ENCODE peak calls at places on chromosomes 1 and 21, in eight cellular contexts. O, S, C, T, I, Z, E and R are unnamed samples.
A peak's percentile ranks its signal among the peaks of the same experiment; 100 is the strongest.

GRCh38 chr1:94807742-94808491 is 12.2 kb upstream of the SLC44A3 start:
- DNase-seq in O (no peak), S (no peak), C (no peak), T (no peak), I (no peak), Z (no peak), E (no peak), R (no peak)

GRCh38 chr1:15803380-15803779 is 4.1 kb downstream of the UQCRHL start:
- DNase-seq in O (no peak), S (no peak), C (no peak), T (no peak), I (peak; percentile 23), Z (no peak), E (no peak), R (no peak)

GRCh38 chr1:32431736-32432400 is 33.0 kb upstream of the ZBTB8B start:
- DNase-seq in O (peak; percentile 55), S (no peak), C (no peak), T (no peak), I (no peak), Z (no peak), E (no peak), R (no peak)

GRCh38 chr1:153617677-153618076 is 1.6 kb upstream of the S100A14 start:
- DNase-seq in O (no peak), S (peak; percentile 75), C (peak; percentile 60), T (no peak), I (peak; percentile 84), Z (peak; percentile 80), E (peak; percentile 55), R (peak; percentile 77)

GRCh38 chr1:15154480-15155036 is 1.0 kb downstream of the TMEM51 start:
- DNase-seq in O (no peak), S (no peak), C (no peak), T (peak; percentile 31), I (peak; percentile 42), Z (no peak), E (no peak), R (no peak)

GRCh38 chr1:111204211-111204883 is 3.9 kb upstream of the DENND2D start:
- DNase-seq in O (peak; percentile 77), S (no peak), C (peak; percentile 68), T (peak; percentile 35), I (peak; percentile 81), Z (peak; percentile 84), E (no peak), R (no peak)

GRCh38 chr1:93680121-93681094 is 1.2 kb downstream of the BCAR3 start:
- DNase-seq in O (no peak), S (peak; percentile 63), C (peak; percentile 15), T (peak; percentile 86), I (peak; percentile 95), Z (peak; percentile 79), E (peak; percentile 82), R (no peak)

GRCh38 chr1:227759345-227760300 is 24.4 kb downstream of the SNAP47 start:
- DNase-seq in O (no peak), S (peak; percentile 95), C (no peak), T (peak; percentile 60), I (no peak), Z (no peak), E (peak; percentile 27), R (no peak)

GRCh38 chr1:9048551-9048950 is 20.9 kb downstream of the SLC2A5 start:
- DNase-seq in O (no peak), S (no peak), C (no peak), T (no peak), I (no peak), Z (no peak), E (no peak), R (no peak)

GRCh38 chr21:43600642-43601397 is 58.5 kb downstream of the HSF2BP start:
- DNase-seq in O (no peak), S (no peak), C (no peak), T (no peak), I (no peak), Z (no peak), E (no peak), R (no peak)

GRCh38 chr1:41659159-41659495 is 174.6 kb upstream of the EDN2 start:
- DNase-seq in O (no peak), S (no peak), C (no peak), T (no peak), I (no peak), Z (no peak), E (no peak), R (no peak)

GRCh38 chr1:41657679-41658078 is 173.2 kb upstream of the EDN2 start:
- DNase-seq in O (no peak), S (no peak), C (no peak), T (no peak), I (no peak), Z (no peak), E (no peak), R (no peak)

GRCh38 chr1:41657101-41657500 is 172.6 kb upstream of the EDN2 start:
- DNase-seq in O (no peak), S (no peak), C (no peak), T (no peak), I (no peak), Z (no peak), E (no peak), R (no peak)

GRCh38 chr1:41659903-41660302 is 175.4 kb upstream of the EDN2 start:
- DNase-seq in O (no peak), S (no peak), C (no peak), T (no peak), I (no peak), Z (no peak), E (no peak), R (no peak)

DNA sequence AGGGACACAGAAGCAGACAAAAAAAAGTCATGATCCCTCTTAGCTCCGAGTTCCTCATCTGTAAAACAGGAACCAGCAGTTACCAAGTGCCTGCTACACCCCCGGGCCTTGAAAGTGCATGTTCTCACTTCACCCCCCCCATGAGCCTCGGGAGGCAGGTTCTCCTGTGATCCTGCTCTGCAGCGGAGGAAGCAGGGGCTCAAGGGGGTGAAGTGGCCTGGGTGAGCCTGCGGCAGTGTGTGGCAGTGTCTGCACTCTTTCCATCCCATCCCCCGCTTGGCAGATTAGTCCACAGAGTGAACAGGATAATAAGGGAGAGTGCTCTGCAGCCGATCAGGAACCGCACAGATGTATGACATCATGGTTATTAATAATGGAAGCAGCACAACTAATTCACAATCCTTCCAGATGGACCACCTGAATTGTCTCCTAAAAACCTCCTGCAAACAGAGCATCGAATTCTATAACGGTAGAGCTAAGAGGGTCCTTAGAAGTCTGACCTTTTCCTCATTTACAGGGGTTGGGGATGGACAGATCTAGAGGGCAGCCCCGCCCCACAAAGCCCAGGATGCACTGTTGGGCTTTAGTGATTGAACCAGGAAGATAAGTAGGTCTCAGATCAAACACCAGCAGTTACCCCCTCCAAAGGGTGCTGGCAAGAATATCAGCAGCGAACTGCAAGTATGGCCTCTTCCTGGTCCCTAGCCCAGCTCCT is 174.1 kb upstream of the EDN2 start:
- DNase-seq in O (no peak), S (no peak), C (no peak), T (no peak), I (peak; percentile 58), Z (no peak), E (no peak), R (no peak)
- H3K4me1 ChIP-seq in O (peaks cover 20% of the 10 kb centered on the region), S (peaks cover 14% of the 10 kb centered on the region), C (peaks cover 5% of the 10 kb centered on the region), T (peaks cover 24% of the 10 kb centered on the region), I (peaks cover 16% of the 10 kb centered on the region), Z (peaks cover 3% of the 10 kb centered on the region), E (peaks cover 30% of the 10 kb centered on the region), R (no peaks in the 10 kb centered on the region)

GRCh38 chr1:154623358-154623757 is 15.4 kb upstream of the ADAR start:
- DNase-seq in O (no peak), S (no peak), C (no peak), T (no peak), I (no peak), Z (no peak), E (no peak), R (no peak)
- H3K4me1 ChIP-seq in O (peaks cover 4% of the 10 kb centered on the region), S (peaks cover 13% of the 10 kb centered on the region), C (peaks cover 7% of the 10 kb centered on the region), T (peaks cover 93% of the 10 kb centered on the region), I (peaks cover 9% of the 10 kb centered on the region), Z (peaks cover 9% of the 10 kb centered on the region), E (peaks cover 26% of the 10 kb centered on the region), R (peaks cover 8% of the 10 kb centered on the region)

DNA sequence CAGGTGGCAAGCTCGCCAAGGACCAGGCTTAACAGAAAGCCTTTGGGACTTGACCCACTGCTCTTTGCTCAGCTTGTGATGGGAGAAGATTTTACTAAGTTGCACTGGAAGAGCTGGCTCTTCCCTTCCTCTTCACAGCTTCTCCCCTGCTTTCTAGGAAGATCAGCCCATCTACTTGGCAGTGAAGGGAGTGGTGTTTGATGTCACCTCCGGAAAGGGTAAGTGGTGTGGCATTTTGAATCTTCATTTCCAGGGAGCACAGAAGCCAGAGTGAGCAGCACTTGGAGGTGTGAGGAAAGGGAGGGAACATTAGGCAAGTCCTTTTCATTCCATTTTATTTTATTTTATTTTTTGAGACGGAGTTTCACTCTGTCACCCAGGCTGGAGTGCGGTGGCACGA is 9.7 kb downstream of the NENF start:
- DNase-seq in O (no peak), S (no peak), C (no peak), T (no peak), I (no peak), Z (no peak), E (no peak), R (no peak)
- H3K4me1 ChIP-seq in O (peaks cover 4% of the 10 kb centered on the region), S (peaks cover 22% of the 10 kb centered on the region), C (no peaks in the 10 kb centered on the region), T (peaks cover 14% of the 10 kb centered on the region), I (no peaks in the 10 kb centered on the region), Z (no peaks in the 10 kb centered on the region), E (no peaks in the 10 kb centered on the region), R (no peaks in the 10 kb centered on the region)

GRCh38 chr1:156499703-156500577 is 635 bp downstream of the MEF2D start:
- DNase-seq in O (no peak), S (peak; percentile 86), C (peak; percentile 24), T (peak; percentile 78), I (peak; percentile 56), Z (peak; percentile 55), E (no peak), R (no peak)

GRCh38 chr1:156502396-156502748 is 1.8 kb upstream of the MEF2D start:
- DNase-seq in O (no peak), S (no peak), C (no peak), T (no peak), I (no peak), Z (no peak), E (no peak), R (no peak)

GRCh38 chr1:156500847-156501686 is 492 bp upstream of the MEF2D start:
- DNase-seq in O (no peak), S (peak; percentile 96), C (peak; percentile 90), T (peak; percentile 95), I (peak; percentile 96), Z (peak; percentile 94), E (peak; percentile 88), R (peak; percentile 89)

GRCh38 chr1:156499194-156499702 is 1.3 kb downstream of the MEF2D start:
- DNase-seq in O (no peak), S (peak; percentile 41), C (no peak), T (no peak), I (peak; percentile 47), Z (no peak), E (no peak), R (no peak)

DNA sequence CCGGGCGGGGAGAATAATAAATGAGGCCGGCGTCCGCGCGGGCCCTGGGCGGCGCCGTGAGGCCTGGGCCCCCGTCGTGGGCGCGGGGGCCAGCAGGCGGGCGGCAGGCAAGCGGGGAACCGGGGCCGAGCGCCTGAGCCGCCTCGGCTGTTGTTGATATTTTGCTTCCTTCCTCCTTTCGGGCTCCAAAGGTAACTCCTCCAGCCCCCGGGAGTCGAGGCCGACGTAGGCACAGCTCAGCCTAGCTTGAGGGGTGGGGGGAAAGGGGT is at the start of gene MEF2D:
- DNase-seq in O (no peak), S (no peak), C (no peak), T (no peak), I (peak; percentile 93), Z (no peak), E (no peak), R (no peak)
- H3K4me1 ChIP-seq in O (peaks cover 52% of the 10 kb centered on the region), S (peaks cover 67% of the 10 kb centered on the region), C (peaks cover 77% of the 10 kb centered on the region), T (peaks cover 93% of the 10 kb centered on the region), I (peaks cover 66% of the 10 kb centered on the region), Z (peaks cover 40% of the 10 kb centered on the region), E (peaks cover 74% of the 10 kb centered on the region), R (peaks cover 53% of the 10 kb centered on the region)